ENCODE peak calls at places on chromosomes 13 and 19, in eight cellular contexts. P is breast epithelium; L is ovary; X is CD4-positive, CD25-positive, alpha-beta regulatory T cell; M is ascending aorta; G is adipocyte; T is tibial nerve; F is A549. R is an unnamed sample.
A peak's percentile ranks its signal among the peaks of the same experiment; 100 is the strongest.

GRCh38 chr19:2243274-2244121 is 5.6 kb upstream of the AMH start:
- DNase-seq in P (no peak), L (no peak), X (no peak), M (no peak), G (no peak), T (no peak), F (no peak), R (no peak)

GRCh38 chr13:37225414-37226047 is 120.1 kb upstream of the CSNK1A1L start:
- DNase-seq in P (no peak), L (no peak), X (no peak), M (no peak), G (peak; percentile 43), T (no peak), F (no peak), R (no peak)

GRCh38 chr13:85853161-85853894 is 54.1 kb upstream of the SLITRK6 start:
- DNase-seq in P (no peak), L (no peak), X (no peak), M (no peak), G (no peak), T (no peak), F (no peak), R (no peak)

GRCh38 chr13:24851546-24851945 is 87.6 kb downstream of the RNF17 start:
- DNase-seq in P (no peak), L (no peak), X (no peak), M (no peak), G (peak; percentile 79), T (no peak), F (no peak), R (no peak)

GRCh38 chr13:30129411-30129810 is 177.9 kb downstream of the KATNAL1 start:
- DNase-seq in P (no peak), L (no peak), X (no peak), M (no peak), G (no peak), T (no peak), F (no peak), R (no peak)

GRCh38 chr13:20716951-20717350 is 13.5 kb downstream of the IL17D start:
- DNase-seq in P (no peak), L (no peak), X (no peak), M (no peak), G (no peak), T (no peak), F (no peak), R (no peak)

GRCh38 chr19:2294377-2295335 is 12.7 kb upstream of the PEAK3 start:
- DNase-seq in P (no peak), L (no peak), X (no peak), M (no peak), G (peak; percentile 78), T (no peak), F (no peak), R (no peak)

GRCh38 chr19:47158367-47158791 is 27.7 kb downstream of the SAE1 start:
- DNase-seq in P (no peak), L (no peak), X (no peak), M (no peak), G (no peak), T (peak; percentile 10), F (no peak), R (no peak)

GRCh38 chr19:8631425-8631819 is 989 bp downstream of the NFILZ start:
- DNase-seq in P (no peak), L (no peak), X (no peak), M (no peak), G (peak; percentile 49), T (no peak), F (peak; percentile 95), R (no peak)

GRCh38 chr19:42090687-42091086 is 14.7 kb downstream of the ZNF574 start:
- DNase-seq in P (no peak), L (no peak), X (no peak), M (no peak), G (no peak), T (no peak), F (no peak), R (no peak)

GRCh38 chr13:110331362-110331761 is 24.3 kb downstream of the COL4A2 start:
- DNase-seq in P (peak; percentile 14), L (peak; percentile 74), X (no peak), M (no peak), G (peak; percentile 64), T (no peak), F (no peak), R (no peak)

GRCh38 chr19:2477141-2477710 is 1.3 kb downstream of the GADD45B start:
- DNase-seq in P (peak; percentile 64), L (peak; percentile 59), X (no peak), M (no peak), G (peak; percentile 72), T (no peak), F (no peak), R (peak; percentile 89)

GRCh38 chr19:44308011-44308410 is 3.2 kb upstream of the ZNF235 start:
- DNase-seq in P (no peak), L (no peak), X (no peak), M (no peak), G (no peak), T (no peak), F (no peak), R (no peak)

GRCh38 chr13:30743319-30744055 is 8.1 kb downstream of the ALOX5AP start:
- DNase-seq in P (no peak), L (peak; percentile 60), X (no peak), M (no peak), G (peak; percentile 97), T (peak; percentile 63), F (peak; percentile 89), R (no peak)

GRCh38 chr19:13964776-13965175 is 12.5 kb downstream of the DCAF15 start:
- DNase-seq in P (no peak), L (no peak), X (no peak), M (no peak), G (peak; percentile 37), T (no peak), F (no peak), R (no peak)

GRCh38 chr13:26951581-26952177 is 191.1 kb upstream of the GPR12 start:
- DNase-seq in P (no peak), L (peak; percentile 53), X (no peak), M (no peak), G (no peak), T (no peak), F (no peak), R (no peak)

GRCh38 chr13:105153626-105154025 is 1381.8 kb downstream of the EFNB2 start:
- DNase-seq in P (no peak), L (no peak), X (no peak), M (no peak), G (peak; percentile 81), T (no peak), F (no peak), R (no peak)

GRCh38 chr19:10107817-10108367 is 1.7 kb downstream of the PPAN start:
- DNase-seq in P (no peak), L (no peak), X (no peak), M (no peak), G (no peak), T (no peak), F (no peak), R (no peak)

GRCh38 chr19:58054792-58055482 is 4.1 kb upstream of the ZNF135 start:
- DNase-seq in P (no peak), L (peak; percentile 51), X (no peak), M (no peak), G (peak; percentile 15), T (no peak), F (no peak), R (no peak)

GRCh38 chr19:13277104-13277809 is 127.0 kb downstream of the IER2 start:
- DNase-seq in P (no peak), L (peak; percentile 49), X (peak; percentile 91), M (no peak), G (peak; percentile 84), T (peak; percentile 79), F (peak; percentile 75), R (peak; percentile 53)

GRCh38 chr13:19151581-19152263 is 29.9 kb downstream of the TUBA3C start:
- DNase-seq in P (no peak), L (no peak), X (no peak), M (no peak), G (no peak), T (no peak), F (no peak), R (no peak)

GRCh38 chr19:6378036-6378435 is 2.3 kb upstream of the PSPN start:
- DNase-seq in P (no peak), L (peak; percentile 64), X (no peak), M (no peak), G (peak; percentile 71), T (no peak), F (no peak), R (no peak)

GRCh38 chr13:73767747-73768315 is 366.4 kb downstream of the KLF12 start:
- DNase-seq in P (no peak), L (no peak), X (peak; percentile 67), M (no peak), G (peak; percentile 7), T (no peak), F (peak; percentile 1), R (no peak)

GRCh38 chr13:39631307-39631706 is 24.2 kb upstream of the COG6 start:
- DNase-seq in P (no peak), L (no peak), X (no peak), M (no peak), G (no peak), T (no peak), F (no peak), R (no peak)
- H3K4me1 ChIP-seq in P (no peaks in the 10 kb centered on the region), L (no peaks in the 10 kb centered on the region), X (no peaks in the 10 kb centered on the region), M (no peaks in the 10 kb centered on the region), G (no peaks in the 10 kb centered on the region), T (no peaks in the 10 kb centered on the region), F (no peaks in the 10 kb centered on the region), R (no peaks in the 10 kb centered on the region)

GRCh38 chr19:45878043-45878794 is 7.7 kb downstream of the IRF2BP1 start:
- DNase-seq in P (peak; percentile 83), L (no peak), X (no peak), M (no peak), G (no peak), T (no peak), F (no peak), R (peak; percentile 60)
- H3K4me3 ChIP-seq in P (no peak overlapping the region), L (no peak overlapping the region), X (no peak overlapping the region), M (no peak overlapping the region), G (no peak overlapping the region), T (no peak overlapping the region), F (no peak overlapping the region), R (no peak overlapping the region)

DNA sequence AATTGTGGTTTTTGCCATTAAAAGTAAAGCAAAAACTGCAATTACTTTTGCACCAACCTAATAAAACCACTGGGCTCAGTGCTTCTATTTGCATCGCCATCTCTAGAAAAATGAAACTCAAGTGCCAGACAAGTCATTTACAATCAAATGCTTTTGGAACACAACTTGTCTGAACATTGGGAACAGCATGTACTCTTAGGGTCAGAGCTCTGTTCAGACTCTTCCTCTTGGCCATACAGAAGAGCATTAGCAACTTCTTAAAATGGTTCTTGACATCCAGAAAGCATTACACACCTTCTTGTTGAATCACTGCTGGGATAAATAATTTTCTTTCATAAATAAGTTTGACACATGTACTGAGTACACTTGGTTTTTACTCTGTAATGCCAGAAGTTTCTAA is 272.5 kb downstream of the DCLK1 start:
- DNase-seq in P (no peak), L (no peak), X (no peak), M (no peak), G (peak; percentile 47), T (no peak), F (no peak), R (no peak)
- H3K4me1 ChIP-seq in P (no peaks in the 10 kb centered on the region), L (peaks cover 6% of the 10 kb centered on the region), X (no peaks in the 10 kb centered on the region), M (peaks cover 22% of the 10 kb centered on the region), G (peaks cover 53% of the 10 kb centered on the region), T (no peaks in the 10 kb centered on the region), F (peaks cover 6% of the 10 kb centered on the region), R (peaks cover 4% of the 10 kb centered on the region)

DNA sequence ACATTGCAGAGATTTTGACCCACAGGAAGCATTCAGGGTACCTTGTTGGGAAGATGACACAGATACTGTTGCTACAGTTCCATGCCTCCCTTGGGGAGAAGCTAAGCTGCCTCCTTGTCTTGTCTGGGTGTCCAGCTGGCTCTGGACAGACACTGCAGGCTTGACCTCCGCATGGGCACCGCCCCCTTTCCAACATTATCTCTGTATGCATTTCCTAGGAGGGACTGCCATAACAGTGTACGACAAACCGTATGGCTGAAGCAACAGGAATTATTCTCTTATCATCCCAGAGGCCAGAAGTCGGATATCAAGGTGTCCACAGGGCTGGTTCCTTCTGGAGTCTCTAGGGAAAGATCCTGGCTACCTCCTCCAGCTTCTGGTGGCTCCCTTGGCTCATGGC is 67.0 kb upstream of the USE1 start:
- DNase-seq in P (no peak), L (no peak), X (no peak), M (no peak), G (no peak), T (no peak), F (no peak), R (no peak)
- H3K4me3 ChIP-seq in P (no peak overlapping the region), L (no peak overlapping the region), X (no peak overlapping the region), M (no peak overlapping the region), G (no peak overlapping the region), T (no peak overlapping the region), F (no peak overlapping the region), R (no peak overlapping the region)

R was measured in upper lobe of left lung.